ENCODE peak calls at places on chromosome 15, in nine cellular contexts. C, L, Y, I, G, T, H, B and Z are unnamed samples.

GRCh38 chr15:81897011-81897677 is 148.7 kb downstream of the MEX3B start:
- DNase-seq in C (no peak), L (no peak), Y (no peak), I (no peak), G (no peak), T (no peak), H (no peak), B (no peak), Z (no peak)

GRCh38 chr15:49415171-49415570 is 7.9 kb upstream of the FGF7 start:
- DNase-seq in C (no peak), L (no peak), Y (no peak), I (no peak), G (no peak), T (no peak), H (no peak), B (no peak), Z (no peak)

GRCh38 chr15:68439506-68439905 is 7.5 kb upstream of the ITGA11 start:
- DNase-seq in C (no peak), L (no peak), Y (no peak), I (no peak), G (no peak), T (no peak), H (no peak), B (no peak), Z (no peak)

GRCh38 chr15:38531509-38531908 is 33.1 kb downstream of the RASGRP1 start:
- DNase-seq in C (no peak), L (no peak), Y (no peak), I (no peak), G (no peak), T (no peak), H (no peak), B (no peak), Z (no peak)

GRCh38 chr15:72991026-72991425 is 61.2 kb upstream of the NEO1 start:
- DNase-seq in C (no peak), L (no peak), Y (no peak), I (no peak), G (no peak), T (no peak), H (no peak), B (no peak), Z (no peak)

GRCh38 chr15:47300596-47300995 is 416.7 kb upstream of the SEMA6D start:
- DNase-seq in C (no peak), L (no peak), Y (no peak), I (no peak), G (no peak), T (no peak), H (no peak), B (no peak), Z (no peak)

GRCh38 chr15:75836953-75837321 is 6.3 kb upstream of the UBE2Q2 start:
- DNase-seq in C (no peak), L (no peak), Y (no peak), I (peak), G (no peak), T (peak), H (no peak), B (no peak), Z (no peak)

GRCh38 chr15:73647259-73648026 is 14.3 kb upstream of the NPTN start:
- DNase-seq in C (no peak), L (no peak), Y (no peak), I (no peak), G (no peak), T (no peak), H (no peak), B (no peak), Z (no peak)

GRCh38 chr15:99070268-99070667 is 34.6 kb upstream of the SYNM start:
- DNase-seq in C (no peak), L (no peak), Y (no peak), I (no peak), G (no peak), T (no peak), H (no peak), B (no peak), Z (no peak)

GRCh38 chr15:89209057-89209456 is 12.3 kb downstream of the RLBP1 start:
- DNase-seq in C (no peak), L (no peak), Y (no peak), I (no peak), G (no peak), T (no peak), H (no peak), B (no peak), Z (peak)

GRCh38 chr15:78763796-78764241 is 47.4 kb downstream of the ADAMTS7 start:
- DNase-seq in C (no peak), L (no peak), Y (no peak), I (no peak), G (no peak), T (no peak), H (no peak), B (no peak), Z (no peak)

GRCh38 chr15:35443376-35443775 is 102.6 kb downstream of the DPH6 start:
- DNase-seq in C (peak), L (no peak), Y (no peak), I (no peak), G (no peak), T (no peak), H (no peak), B (no peak), Z (no peak)

GRCh38 chr15:35123743-35124142 is 38.6 kb upstream of the NANOGP8 start:
- DNase-seq in C (no peak), L (no peak), Y (no peak), I (no peak), G (no peak), T (no peak), H (no peak), B (no peak), Z (no peak)

GRCh38 chr15:56821721-56822425 is 88.6 kb upstream of the ZNF280D start:
- DNase-seq in C (peak), L (peak), Y (no peak), I (no peak), G (no peak), T (peak), H (peak), B (peak), Z (peak)

GRCh38 chr15:66684136-66684681 is 17.8 kb upstream of the SMAD6 start:
- DNase-seq in C (no peak), L (no peak), Y (no peak), I (no peak), G (no peak), T (no peak), H (no peak), B (no peak), Z (no peak)

GRCh38 chr15:29107291-29107890 is 162.2 kb downstream of the NSMCE3 start:
- DNase-seq in C (no peak), L (no peak), Y (no peak), I (no peak), G (no peak), T (no peak), H (no peak), B (no peak), Z (no peak)

GRCh38 chr15:96347181-96348111 is 16.9 kb downstream of the NR2F2 start:
- DNase-seq in C (peak), L (no peak), Y (no peak), I (no peak), G (no peak), T (peak), H (no peak), B (no peak), Z (no peak)

GRCh38 chr15:59170998-59171397 is 35.6 kb upstream of the LDHAL6B start:
- DNase-seq in C (no peak), L (no peak), Y (no peak), I (no peak), G (no peak), T (no peak), H (no peak), B (no peak), Z (no peak)
- TF ChIP-seq POLR2AphosphoS5 in C (no peak), L (no peak), Y (no peak), I (no peak), G (no peak), T (no peak), H (no peak), B (no peak), Z (no peak)

GRCh38 chr15:40307421-40308165 is at the start of gene PLCB2:
- DNase-seq in C (peak), L (no peak), Y (no peak), I (no peak), G (no peak), T (no peak), H (no peak), B (peak), Z (no peak)
- TF ChIP-seq POLR2AphosphoS5 in C (no peak), L (peak), Y (no peak), I (peak), G (peak), T (no peak), H (no peak), B (no peak), Z (no peak)

GRCh38 chr15:60353245-60353940 is 44.4 kb downstream of the ANXA2 start:
- DNase-seq in C (no peak), L (no peak), Y (no peak), I (no peak), G (no peak), T (no peak), H (no peak), B (no peak), Z (no peak)
- TF ChIP-seq POLR2AphosphoS5 in C (no peak), L (no peak), Y (no peak), I (no peak), G (no peak), T (no peak), H (no peak), B (no peak), Z (no peak)

GRCh38 chr15:91946914-91947313 is 93.4 kb downstream of the SLCO3A1 start:
- DNase-seq in C (peak), L (no peak), Y (no peak), I (no peak), G (no peak), T (no peak), H (no peak), B (no peak), Z (no peak)
- TF ChIP-seq POLR2AphosphoS5 in C (no peak), L (no peak), Y (no peak), I (no peak), G (no peak), T (no peak), H (no peak), B (no peak), Z (no peak)